ENCODE peak calls at places on chromosomes 13 and 19, in eight cellular contexts. One of them, this sample, is unnamed. For H3K27me3, the result is how much of the 10 kb centered on the place peaks cover.

GRCh38 chr13:26377038-26377437 is 123.1 kb downstream of the CDK8 start:
- DNase-seq in endothelial cell of umbilical vein: peak
- DNase-seq in vagina: no peak
- DNase-seq in stomach: no peak
- DNase-seq in transverse colon: no peak
- DNase-seq in suprapubic skin: no peak
- DNase-seq in spleen: no peak
- DNase-seq in upper lobe of left lung: no peak
- DNase-seq in this sample: no peak

GRCh38 chr13:100203696-100204367 is 114.9 kb downstream of the PCCA start:
- DNase-seq in endothelial cell of umbilical vein: no peak
- DNase-seq in vagina: no peak
- DNase-seq in stomach: no peak
- DNase-seq in transverse colon: no peak
- DNase-seq in suprapubic skin: no peak
- DNase-seq in spleen: no peak
- DNase-seq in upper lobe of left lung: no peak
- DNase-seq in this sample: no peak

GRCh38 chr13:104408733-104409132 is 1342.5 kb upstream of the SLC10A2 start:
- DNase-seq in endothelial cell of umbilical vein: peak
- DNase-seq in vagina: no peak
- DNase-seq in stomach: no peak
- DNase-seq in transverse colon: no peak
- DNase-seq in suprapubic skin: no peak
- DNase-seq in spleen: no peak
- DNase-seq in upper lobe of left lung: no peak
- DNase-seq in this sample: no peak

GRCh38 chr19:40332669-40333068 is 15.5 kb downstream of the C19orf47 start:
- DNase-seq in endothelial cell of umbilical vein: no peak
- DNase-seq in vagina: no peak
- DNase-seq in stomach: no peak
- DNase-seq in transverse colon: no peak
- DNase-seq in suprapubic skin: no peak
- DNase-seq in spleen: no peak
- DNase-seq in upper lobe of left lung: no peak
- DNase-seq in this sample: no peak

GRCh38 chr13:37207646-37208045 is 102.2 kb upstream of the CSNK1A1L start:
- DNase-seq in endothelial cell of umbilical vein: no peak
- DNase-seq in vagina: no peak
- DNase-seq in stomach: no peak
- DNase-seq in transverse colon: no peak
- DNase-seq in suprapubic skin: no peak
- DNase-seq in spleen: no peak
- DNase-seq in upper lobe of left lung: no peak
- DNase-seq in this sample: no peak

GRCh38 chr19:18430417-18431144 is 7.4 kb downstream of the ISYNA1 start:
- DNase-seq in endothelial cell of umbilical vein: no peak
- DNase-seq in vagina: no peak
- DNase-seq in stomach: no peak
- DNase-seq in transverse colon: no peak
- DNase-seq in suprapubic skin: no peak
- DNase-seq in spleen: no peak
- DNase-seq in upper lobe of left lung: no peak
- DNase-seq in this sample: no peak

GRCh38 chr13:29524176-29524575 is 71.3 kb downstream of the SLC7A1 start:
- DNase-seq in endothelial cell of umbilical vein: no peak
- DNase-seq in vagina: no peak
- DNase-seq in stomach: no peak
- DNase-seq in transverse colon: no peak
- DNase-seq in suprapubic skin: no peak
- DNase-seq in spleen: no peak
- DNase-seq in upper lobe of left lung: no peak
- DNase-seq in this sample: no peak

GRCh38 chr19:33374406-33374703 is 846 bp downstream of the CEBPG start:
- DNase-seq in endothelial cell of umbilical vein: no peak
- DNase-seq in vagina: no peak
- DNase-seq in stomach: no peak
- DNase-seq in transverse colon: no peak
- DNase-seq in suprapubic skin: no peak
- DNase-seq in spleen: no peak
- DNase-seq in upper lobe of left lung: no peak
- DNase-seq in this sample: no peak

GRCh38 chr13:100543872-100544602 is 44.6 kb downstream of the GGACT start:
- DNase-seq in endothelial cell of umbilical vein: peak
- DNase-seq in vagina: no peak
- DNase-seq in stomach: no peak
- DNase-seq in transverse colon: no peak
- DNase-seq in suprapubic skin: no peak
- DNase-seq in spleen: no peak
- DNase-seq in upper lobe of left lung: peak
- DNase-seq in this sample: no peak

GRCh38 chr13:39676315-39676876 is 20.9 kb downstream of the COG6 start:
- DNase-seq in endothelial cell of umbilical vein: peak
- DNase-seq in vagina: no peak
- DNase-seq in stomach: no peak
- DNase-seq in transverse colon: no peak
- DNase-seq in suprapubic skin: no peak
- DNase-seq in spleen: no peak
- DNase-seq in upper lobe of left lung: no peak
- DNase-seq in this sample: no peak

GRCh38 chr13:48186722-48187121 is 46.3 kb upstream of the ITM2B start:
- DNase-seq in endothelial cell of umbilical vein: no peak
- DNase-seq in vagina: no peak
- DNase-seq in stomach: no peak
- DNase-seq in transverse colon: no peak
- DNase-seq in suprapubic skin: no peak
- DNase-seq in spleen: no peak
- DNase-seq in upper lobe of left lung: no peak
- DNase-seq in this sample: no peak

GRCh38 chr13:48188640-48189039 is 44.4 kb upstream of the ITM2B start:
- DNase-seq in endothelial cell of umbilical vein: no peak
- DNase-seq in vagina: no peak
- DNase-seq in stomach: no peak
- DNase-seq in transverse colon: no peak
- DNase-seq in suprapubic skin: no peak
- DNase-seq in spleen: no peak
- DNase-seq in upper lobe of left lung: no peak
- DNase-seq in this sample: no peak

GRCh38 chr13:48192536-48192935 is 40.5 kb upstream of the ITM2B start:
- DNase-seq in endothelial cell of umbilical vein: no peak
- DNase-seq in vagina: no peak
- DNase-seq in stomach: no peak
- DNase-seq in transverse colon: no peak
- DNase-seq in suprapubic skin: no peak
- DNase-seq in spleen: no peak
- DNase-seq in upper lobe of left lung: no peak
- DNase-seq in this sample: no peak

GRCh38 chr13:48188129-48188528 is 44.9 kb upstream of the ITM2B start:
- DNase-seq in endothelial cell of umbilical vein: no peak
- DNase-seq in vagina: no peak
- DNase-seq in stomach: no peak
- DNase-seq in transverse colon: no peak
- DNase-seq in suprapubic skin: no peak
- DNase-seq in spleen: no peak
- DNase-seq in upper lobe of left lung: no peak
- DNase-seq in this sample: no peak

DNA sequence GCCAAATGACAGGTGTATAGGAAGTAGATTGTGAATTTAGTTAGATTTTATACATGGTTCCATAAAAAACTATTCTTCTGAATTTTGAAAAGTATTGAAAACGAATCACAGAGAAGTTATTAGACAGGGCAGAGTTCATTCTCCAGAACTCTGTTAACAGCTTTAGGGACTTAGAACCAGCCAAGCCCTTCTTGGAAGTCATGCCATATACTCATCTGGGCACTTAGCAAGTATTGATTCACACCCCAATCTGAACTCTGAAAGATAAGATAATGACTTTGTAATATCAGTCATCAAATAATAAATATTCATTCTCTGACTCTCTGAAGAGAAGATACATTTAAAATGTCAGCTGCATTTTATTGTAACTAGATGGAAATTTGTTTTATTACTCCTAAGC is 43.9 kb upstream of the ITM2B start:
- DNase-seq in endothelial cell of umbilical vein: no peak
- DNase-seq in vagina: no peak
- DNase-seq in stomach: no peak
- DNase-seq in transverse colon: no peak
- DNase-seq in suprapubic skin: no peak
- DNase-seq in spleen: no peak
- DNase-seq in upper lobe of left lung: no peak
- DNase-seq in this sample: no peak
- TF ChIP-seq POLR2AphosphoS5 in endothelial cell of umbilical vein: no peak
- TF ChIP-seq POLR2AphosphoS5 in vagina: no peak
- TF ChIP-seq POLR2AphosphoS5 in stomach: no peak
- TF ChIP-seq POLR2AphosphoS5 in transverse colon: no peak
- TF ChIP-seq POLR2AphosphoS5 in suprapubic skin: no peak
- TF ChIP-seq POLR2AphosphoS5 in spleen: no peak
- TF ChIP-seq POLR2AphosphoS5 in upper lobe of left lung: no peak
- TF ChIP-seq POLR2AphosphoS5 in this sample: no peak

DNA sequence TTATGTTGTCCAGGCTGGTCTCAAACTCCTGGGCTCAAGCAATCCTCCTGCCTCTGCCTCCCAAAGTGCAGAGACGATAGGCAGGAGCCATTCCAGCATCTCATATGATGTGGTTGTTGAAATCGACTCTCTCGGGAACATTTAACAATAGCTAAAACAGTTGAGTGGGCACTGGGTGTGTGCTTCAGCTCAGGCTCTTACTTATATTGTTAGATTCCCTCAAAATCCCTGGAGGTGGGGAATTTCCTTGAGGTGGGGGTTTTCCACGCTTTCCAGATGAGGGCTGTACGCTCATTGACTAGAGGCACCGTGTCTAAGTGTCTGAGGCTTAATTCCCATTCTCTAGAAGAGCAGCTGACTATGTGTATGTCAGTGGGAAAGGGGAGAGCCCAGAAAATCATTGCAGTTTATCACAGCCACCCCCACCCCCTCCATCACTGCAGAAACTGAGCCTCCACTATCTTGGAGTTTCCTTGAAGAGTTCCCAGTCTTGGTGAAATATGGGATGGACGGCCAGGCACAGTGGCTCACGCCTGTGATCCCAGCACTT is 10.8 kb upstream of the GRAMD1A start:
- DNase-seq in endothelial cell of umbilical vein: no peak
- DNase-seq in vagina: no peak
- DNase-seq in stomach: no peak
- DNase-seq in transverse colon: no peak
- DNase-seq in suprapubic skin: no peak
- DNase-seq in spleen: no peak
- DNase-seq in upper lobe of left lung: no peak
- DNase-seq in this sample: no peak
- TF ChIP-seq POLR2A in endothelial cell of umbilical vein: no peak
- TF ChIP-seq POLR2A in vagina: no peak
- TF ChIP-seq POLR2A in stomach: no peak
- TF ChIP-seq POLR2A in transverse colon: no peak
- TF ChIP-seq POLR2A in suprapubic skin: no peak
- TF ChIP-seq POLR2A in spleen: no peak
- TF ChIP-seq POLR2A in upper lobe of left lung: no peak
- TF ChIP-seq POLR2A in this sample: no peak

GRCh38 chr19:850979-851335 is 1.1 kb upstream of the ELANE start:
- DNase-seq in endothelial cell of umbilical vein: no peak
- DNase-seq in vagina: no peak
- DNase-seq in stomach: no peak
- DNase-seq in transverse colon: no peak
- DNase-seq in suprapubic skin: no peak
- DNase-seq in spleen: no peak
- DNase-seq in upper lobe of left lung: no peak
- DNase-seq in this sample: no peak

GRCh38 chr19:852136-853013 is at the start of gene ELANE:
- DNase-seq in endothelial cell of umbilical vein: no peak
- DNase-seq in vagina: no peak
- DNase-seq in stomach: no peak
- DNase-seq in transverse colon: no peak
- DNase-seq in suprapubic skin: no peak
- DNase-seq in spleen: peak
- DNase-seq in upper lobe of left lung: no peak
- DNase-seq in this sample: no peak

GRCh38 chr19:850221-850978 is 1.7 kb upstream of the ELANE start:
- DNase-seq in endothelial cell of umbilical vein: no peak
- DNase-seq in vagina: no peak
- DNase-seq in stomach: peak
- DNase-seq in transverse colon: peak
- DNase-seq in suprapubic skin: peak
- DNase-seq in spleen: peak
- DNase-seq in upper lobe of left lung: peak
- DNase-seq in this sample: peak

GRCh38 chr19:845707-846481 is 5.1 kb downstream of the PRTN3 start:
- DNase-seq in endothelial cell of umbilical vein: no peak
- DNase-seq in vagina: no peak
- DNase-seq in stomach: no peak
- DNase-seq in transverse colon: no peak
- DNase-seq in suprapubic skin: no peak
- DNase-seq in spleen: no peak
- DNase-seq in upper lobe of left lung: no peak
- DNase-seq in this sample: no peak

DNA sequence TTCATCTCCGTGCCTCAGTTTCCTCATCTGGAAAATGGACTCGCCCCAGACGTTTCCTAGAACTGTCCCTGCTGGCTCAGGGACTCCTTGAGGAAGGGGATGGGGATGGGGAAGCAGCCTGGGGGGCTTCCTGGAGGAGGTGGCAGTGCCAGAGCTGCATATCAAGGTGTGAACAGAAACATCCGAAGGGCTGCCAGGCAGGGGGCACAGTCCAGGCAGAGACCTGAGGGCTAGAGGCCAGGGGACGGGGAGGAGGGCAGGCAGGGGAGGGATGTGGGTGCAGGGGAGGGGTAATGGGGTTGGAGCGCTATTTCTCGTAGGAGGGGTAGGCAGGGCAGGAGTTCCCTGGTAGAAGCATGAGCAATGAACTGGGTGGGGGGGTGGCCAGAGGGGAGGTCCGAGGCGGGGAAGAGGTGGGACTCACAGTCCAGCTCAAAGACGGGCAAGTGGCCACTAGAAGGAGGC is 3.6 kb upstream of the ELANE start:
- DNase-seq in endothelial cell of umbilical vein: no peak
- DNase-seq in vagina: no peak
- DNase-seq in stomach: no peak
- DNase-seq in transverse colon: no peak
- DNase-seq in suprapubic skin: no peak
- DNase-seq in spleen: peak
- DNase-seq in upper lobe of left lung: no peak
- DNase-seq in this sample: no peak
- H3K27me3 ChIP-seq in endothelial cell of umbilical vein: under half
- H3K27me3 ChIP-seq in vagina: under half
- H3K27me3 ChIP-seq in stomach: under half
- H3K27me3 ChIP-seq in transverse colon: half or more
- H3K27me3 ChIP-seq in suprapubic skin: half or more
- H3K27me3 ChIP-seq in spleen: half or more
- H3K27me3 ChIP-seq in upper lobe of left lung: under half
- H3K27me3 ChIP-seq in this sample: under half

DNA sequence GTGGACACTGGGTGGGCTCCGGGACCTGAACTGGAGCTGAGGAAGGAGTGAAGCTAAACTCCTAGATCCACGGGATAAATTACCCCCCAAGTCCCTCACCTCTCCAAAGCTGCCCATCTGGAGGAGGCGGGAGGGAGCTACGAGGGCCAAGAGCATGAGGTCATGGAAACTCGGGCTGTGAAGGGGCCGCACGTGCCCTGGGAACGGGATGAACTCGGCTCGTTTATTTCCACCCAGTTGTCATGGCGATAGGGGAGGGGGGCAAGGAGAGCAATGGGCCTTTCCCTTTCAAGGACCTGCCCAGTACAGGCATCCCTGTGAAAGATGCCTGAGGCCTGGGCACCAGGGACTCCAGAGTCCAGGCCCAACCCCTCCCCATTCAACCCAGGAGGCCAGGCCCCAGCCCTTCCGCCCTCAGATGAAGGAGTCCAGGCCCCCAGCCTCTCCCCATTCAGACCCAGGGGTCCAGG is 3.8 kb downstream of the PPP1R12C start:
- DNase-seq in endothelial cell of umbilical vein: peak
- DNase-seq in vagina: no peak
- DNase-seq in stomach: peak
- DNase-seq in transverse colon: peak
- DNase-seq in suprapubic skin: peak
- DNase-seq in spleen: no peak
- DNase-seq in upper lobe of left lung: peak
- DNase-seq in this sample: peak
- TF ChIP-seq POLR2AphosphoS5 in endothelial cell of umbilical vein: no peak
- TF ChIP-seq POLR2AphosphoS5 in vagina: peak
- TF ChIP-seq POLR2AphosphoS5 in stomach: peak
- TF ChIP-seq POLR2AphosphoS5 in transverse colon: peak
- TF ChIP-seq POLR2AphosphoS5 in suprapubic skin: no peak
- TF ChIP-seq POLR2AphosphoS5 in spleen: peak
- TF ChIP-seq POLR2AphosphoS5 in upper lobe of left lung: peak
- TF ChIP-seq POLR2AphosphoS5 in this sample: peak